ENCODE peak calls at places on chromosomes 16 and 17, in five cellular contexts. One of them, this sample, is unnamed.

GRCh38 chr16:66933776-66934137 is 445 bp downstream of the CIAO2B start:
- DNase-seq in stimulated activated CD8-positive, alpha-beta memory T cell treated with anti-CD3 and anti-CD28 coated beads, Interleukin-12 subunit alpha, Interleukin-12 subunit beta, amount 100 ng/mL, for 4 hours: no peak
- DNase-seq in fibroblast of lung: no peak
- DNase-seq in activated CD4-positive, alpha-beta T cell treated with anti-CD3 and anti-CD28 coated beads for 36 hours: peak
- DNase-seq in NCI-H510A: no peak
- DNase-seq in this sample: no peak

GRCh38 chr17:58337126-58337599 is 8.6 kb upstream of the TSPOAP1 start:
- DNase-seq in stimulated activated CD8-positive, alpha-beta memory T cell treated with anti-CD3 and anti-CD28 coated beads, Interleukin-12 subunit alpha, Interleukin-12 subunit beta, amount 100 ng/mL, for 4 hours: no peak
- DNase-seq in fibroblast of lung: no peak
- DNase-seq in activated CD4-positive, alpha-beta T cell treated with anti-CD3 and anti-CD28 coated beads for 36 hours: peak
- DNase-seq in NCI-H510A: no peak
- DNase-seq in this sample: no peak

GRCh38 chr17:9780552-9780951 is 10.8 kb downstream of the DHRS7C start:
- DNase-seq in stimulated activated CD8-positive, alpha-beta memory T cell treated with anti-CD3 and anti-CD28 coated beads, Interleukin-12 subunit alpha, Interleukin-12 subunit beta, amount 100 ng/mL, for 4 hours: no peak
- DNase-seq in fibroblast of lung: no peak
- DNase-seq in activated CD4-positive, alpha-beta T cell treated with anti-CD3 and anti-CD28 coated beads for 36 hours: no peak
- DNase-seq in NCI-H510A: no peak
- DNase-seq in this sample: no peak

GRCh38 chr16:56870271-56870888 is 5.4 kb downstream of the SLC12A3 start:
- DNase-seq in stimulated activated CD8-positive, alpha-beta memory T cell treated with anti-CD3 and anti-CD28 coated beads, Interleukin-12 subunit alpha, Interleukin-12 subunit beta, amount 100 ng/mL, for 4 hours: no peak
- DNase-seq in fibroblast of lung: no peak
- DNase-seq in activated CD4-positive, alpha-beta T cell treated with anti-CD3 and anti-CD28 coated beads for 36 hours: no peak
- DNase-seq in NCI-H510A: no peak
- DNase-seq in this sample: no peak

GRCh38 chr17:35312790-35313711 is 60.4 kb downstream of the SLFN11 start:
- DNase-seq in stimulated activated CD8-positive, alpha-beta memory T cell treated with anti-CD3 and anti-CD28 coated beads, Interleukin-12 subunit alpha, Interleukin-12 subunit beta, amount 100 ng/mL, for 4 hours: peak
- DNase-seq in fibroblast of lung: peak
- DNase-seq in activated CD4-positive, alpha-beta T cell treated with anti-CD3 and anti-CD28 coated beads for 36 hours: peak
- DNase-seq in NCI-H510A: no peak
- DNase-seq in this sample: no peak

GRCh38 chr17:43020789-43021738 is 1.1 kb downstream of the VAT1 start:
- DNase-seq in stimulated activated CD8-positive, alpha-beta memory T cell treated with anti-CD3 and anti-CD28 coated beads, Interleukin-12 subunit alpha, Interleukin-12 subunit beta, amount 100 ng/mL, for 4 hours: no peak
- DNase-seq in fibroblast of lung: peak
- DNase-seq in activated CD4-positive, alpha-beta T cell treated with anti-CD3 and anti-CD28 coated beads for 36 hours: peak
- DNase-seq in NCI-H510A: no peak
- DNase-seq in this sample: peak

GRCh38 chr17:2435181-2435741 is 34.4 kb upstream of the MNT start:
- DNase-seq in stimulated activated CD8-positive, alpha-beta memory T cell treated with anti-CD3 and anti-CD28 coated beads, Interleukin-12 subunit alpha, Interleukin-12 subunit beta, amount 100 ng/mL, for 4 hours: no peak
- DNase-seq in fibroblast of lung: no peak
- DNase-seq in activated CD4-positive, alpha-beta T cell treated with anti-CD3 and anti-CD28 coated beads for 36 hours: no peak
- DNase-seq in NCI-H510A: peak
- DNase-seq in this sample: no peak

GRCh38 chr17:52297230-52298010 is 138.9 kb upstream of the CA10 start:
- DNase-seq in stimulated activated CD8-positive, alpha-beta memory T cell treated with anti-CD3 and anti-CD28 coated beads, Interleukin-12 subunit alpha, Interleukin-12 subunit beta, amount 100 ng/mL, for 4 hours: no peak
- DNase-seq in fibroblast of lung: no peak
- DNase-seq in activated CD4-positive, alpha-beta T cell treated with anti-CD3 and anti-CD28 coated beads for 36 hours: no peak
- DNase-seq in NCI-H510A: no peak
- DNase-seq in this sample: no peak

GRCh38 chr16:49890876-49891275 is 35.0 kb upstream of the ZNF423 start:
- DNase-seq in stimulated activated CD8-positive, alpha-beta memory T cell treated with anti-CD3 and anti-CD28 coated beads, Interleukin-12 subunit alpha, Interleukin-12 subunit beta, amount 100 ng/mL, for 4 hours: no peak
- DNase-seq in fibroblast of lung: no peak
- DNase-seq in activated CD4-positive, alpha-beta T cell treated with anti-CD3 and anti-CD28 coated beads for 36 hours: peak
- DNase-seq in NCI-H510A: no peak
- DNase-seq in this sample: no peak

GRCh38 chr16:88295526-88296436 is 87.0 kb upstream of the ZNF469 start:
- DNase-seq in stimulated activated CD8-positive, alpha-beta memory T cell treated with anti-CD3 and anti-CD28 coated beads, Interleukin-12 subunit alpha, Interleukin-12 subunit beta, amount 100 ng/mL, for 4 hours: no peak
- DNase-seq in fibroblast of lung: no peak
- DNase-seq in activated CD4-positive, alpha-beta T cell treated with anti-CD3 and anti-CD28 coated beads for 36 hours: no peak
- DNase-seq in NCI-H510A: no peak
- DNase-seq in this sample: no peak

GRCh38 chr16:79795556-79795955 is 195.0 kb upstream of the MAF start:
- DNase-seq in stimulated activated CD8-positive, alpha-beta memory T cell treated with anti-CD3 and anti-CD28 coated beads, Interleukin-12 subunit alpha, Interleukin-12 subunit beta, amount 100 ng/mL, for 4 hours: no peak
- DNase-seq in fibroblast of lung: no peak
- DNase-seq in activated CD4-positive, alpha-beta T cell treated with anti-CD3 and anti-CD28 coated beads for 36 hours: no peak
- DNase-seq in NCI-H510A: no peak
- DNase-seq in this sample: no peak

GRCh38 chr16:68707341-68708152 is 29.5 kb upstream of the CDH1 start:
- DNase-seq in stimulated activated CD8-positive, alpha-beta memory T cell treated with anti-CD3 and anti-CD28 coated beads, Interleukin-12 subunit alpha, Interleukin-12 subunit beta, amount 100 ng/mL, for 4 hours: no peak
- DNase-seq in fibroblast of lung: peak
- DNase-seq in activated CD4-positive, alpha-beta T cell treated with anti-CD3 and anti-CD28 coated beads for 36 hours: no peak
- DNase-seq in NCI-H510A: no peak
- DNase-seq in this sample: no peak

GRCh38 chr17:66763056-66763455 is 71.9 kb upstream of the CACNG5 start:
- DNase-seq in stimulated activated CD8-positive, alpha-beta memory T cell treated with anti-CD3 and anti-CD28 coated beads, Interleukin-12 subunit alpha, Interleukin-12 subunit beta, amount 100 ng/mL, for 4 hours: no peak
- DNase-seq in fibroblast of lung: no peak
- DNase-seq in activated CD4-positive, alpha-beta T cell treated with anti-CD3 and anti-CD28 coated beads for 36 hours: no peak
- DNase-seq in NCI-H510A: no peak
- DNase-seq in this sample: no peak

GRCh38 chr17:59521465-59522126 is 43.8 kb upstream of the DHX40 start:
- DNase-seq in stimulated activated CD8-positive, alpha-beta memory T cell treated with anti-CD3 and anti-CD28 coated beads, Interleukin-12 subunit alpha, Interleukin-12 subunit beta, amount 100 ng/mL, for 4 hours: no peak
- DNase-seq in fibroblast of lung: peak
- DNase-seq in activated CD4-positive, alpha-beta T cell treated with anti-CD3 and anti-CD28 coated beads for 36 hours: peak
- DNase-seq in NCI-H510A: no peak
- DNase-seq in this sample: peak

This sample was measured in GM04504.